ENCODE peak calls at places on chromosomes 4 and X, in six cellular contexts. Q is hepatocyte, K is IMR-90, B is ascending aorta, T is fibroblast of lung, J is WERI-Rb-1. S is an unnamed sample.

GRCh38 chrX:29024813-29025342 is 437.6 kb downstream of the IL1RAPL1 start:
- DNase-seq in K (peak; percentile 44), T (peak; percentile 31), J (no peak), Q (no peak), B (no peak), S (no peak)

GRCh38 chr4:7815562-7815961 is 124.1 kb downstream of the AFAP1 start:
- DNase-seq in B (no peak), T (peak; percentile 93), K (peak; percentile 87), Q (no peak), J (no peak), S (no peak)

GRCh38 chr4:158783775-158784174 is 14.9 kb downstream of the FNIP2 start:
- DNase-seq in K (peak; percentile 76), B (no peak), J (no peak), T (peak; percentile 27), Q (no peak), S (no peak)

GRCh38 chr4:3302164-3302785 is 9.5 kb downstream of the RGS12 start:
- DNase-seq in K (no peak), J (no peak), B (peak; percentile 57), T (peak; percentile 31), Q (no peak), S (peak; percentile 2)

GRCh38 chrX:9144643-9145290 is 110.8 kb upstream of the FAM9B start:
- DNase-seq in J (no peak), K (no peak), B (no peak), T (peak; percentile 31), Q (no peak), S (no peak)

GRCh38 chr4:158315706-158316105 is 105.4 kb downstream of the TMEM144 start:
- DNase-seq in B (no peak), K (peak; percentile 92), Q (no peak), T (peak; percentile 85), J (no peak), S (no peak)

GRCh38 chrX:10549280-10549679 is 71.1 kb downstream of the MID1 start:
- DNase-seq in J (no peak), B (no peak), Q (no peak), T (no peak), K (no peak), S (peak; percentile 83)

GRCh38 chr4:125710766-125711165 is 396.0 kb downstream of the FAT4 start:
- DNase-seq in B (no peak), T (no peak), K (no peak), J (peak; percentile 22), Q (no peak), S (no peak)

GRCh38 chr4:73848183-73848777 is 4.8 kb upstream of the PF4V1 start:
- DNase-seq in Q (no peak), J (no peak), K (no peak), T (no peak), B (no peak), S (no peak)

GRCh38 chr4:61192392-61192791 is 7.7 kb upstream of the ADGRL3 start:
- DNase-seq in B (no peak), T (no peak), K (no peak), J (no peak), Q (no peak), S (no peak)

DNA sequence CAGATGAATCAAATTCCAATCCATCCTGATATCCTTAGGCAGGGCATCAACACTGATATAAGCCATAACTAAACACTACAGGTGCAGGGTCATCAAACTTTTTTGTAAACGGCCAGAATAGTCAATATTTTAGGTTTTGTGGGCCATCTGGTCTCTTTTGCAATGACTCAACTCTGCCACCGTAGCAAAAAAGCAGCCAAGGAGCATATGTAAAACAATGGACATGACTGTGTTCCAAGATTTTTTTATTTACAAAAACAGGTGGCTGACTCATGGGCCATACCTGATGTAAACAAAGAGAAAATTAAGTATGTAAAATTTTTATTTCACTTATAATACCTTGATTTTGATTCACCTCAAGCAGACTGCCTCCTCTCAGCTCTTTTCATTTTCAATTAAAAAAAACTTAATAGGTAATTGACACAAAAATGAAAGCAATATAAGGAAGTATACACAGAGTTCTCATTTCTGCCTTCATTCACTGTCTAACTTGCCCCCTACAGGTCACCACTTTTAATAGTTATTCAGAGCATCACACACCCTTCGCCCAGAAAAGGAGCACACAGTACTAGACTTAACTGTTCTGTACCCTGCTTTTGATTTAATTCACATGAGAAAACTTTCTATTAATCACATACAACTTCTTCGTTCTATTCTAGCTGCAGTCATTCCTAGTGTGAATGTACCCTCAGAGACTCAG is 35.3 kb upstream of the GPM6B start:
- DNase-seq in J (no peak), T (no peak), K (no peak), Q (no peak), B (no peak), S (no peak)
- H3K27me3 ChIP-seq in J (peaks cover 3% of the 10 kb centered on the region), T (no peaks in the 10 kb centered on the region), K (peaks cover 7% of the 10 kb centered on the region), Q (no peaks in the 10 kb centered on the region), B (no peaks in the 10 kb centered on the region), S (no peaks in the 10 kb centered on the region)

GRCh38 chr4:165308174-165308573 is 19.3 kb upstream of the MSMO1 start:
- DNase-seq in B (no peak), J (no peak), T (peak; percentile 58), Q (no peak), K (no peak), S (no peak)
- H3K36me3 ChIP-seq in B (peaks cover 23% of the 10 kb centered on the region), J (peaks cover 4% of the 10 kb centered on the region), T (no peaks in the 10 kb centered on the region), Q (no peaks in the 10 kb centered on the region), K (peaks cover 2% of the 10 kb centered on the region), S (no peaks in the 10 kb centered on the region)

GRCh38 chrX:139803224-139803623 is 95.3 kb upstream of the MCF2 start:
- DNase-seq in J (no peak), K (no peak), Q (no peak), B (no peak), T (no peak), S (peak; percentile 5)

GRCh38 chrX:139804482-139804881 is 96.5 kb upstream of the MCF2 start:
- DNase-seq in B (no peak), K (no peak), Q (no peak), J (no peak), T (no peak), S (no peak)

GRCh38 chrX:139802048-139802447 is 94.1 kb upstream of the MCF2 start:
- DNase-seq in B (no peak), J (no peak), K (no peak), T (no peak), Q (no peak), S (no peak)

GRCh38 chrX:139798701-139799100 is 90.7 kb upstream of the MCF2 start:
- DNase-seq in Q (no peak), K (no peak), J (no peak), B (no peak), T (no peak), S (no peak)

GRCh38 chrX:139801397-139801813 is 93.4 kb upstream of the MCF2 start:
- DNase-seq in J (no peak), Q (no peak), K (no peak), B (no peak), T (no peak), S (no peak)
- H3K4me3 ChIP-seq in J (no peak overlapping the region), Q (no peak overlapping the region), K (no peak overlapping the region), B (no peak overlapping the region), T (no peak overlapping the region), S (no peak overlapping the region)

DNA sequence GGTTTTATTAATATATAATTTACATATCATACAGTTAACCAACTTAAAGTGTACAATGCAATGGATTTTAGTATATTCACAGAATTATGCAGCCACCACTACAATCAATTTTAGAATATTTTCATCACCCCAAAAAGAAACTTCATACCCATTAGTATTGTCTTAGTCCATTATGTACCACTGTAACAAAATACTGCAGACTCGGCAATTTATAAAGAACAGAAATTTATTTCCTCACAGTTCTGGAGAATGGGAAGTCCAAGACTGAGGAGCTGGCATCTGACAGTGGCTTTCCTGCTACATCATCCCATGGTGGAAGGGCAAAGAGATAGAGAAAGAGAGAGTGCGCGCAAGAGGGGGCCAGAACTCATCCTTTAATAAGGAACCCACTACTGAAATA is 8.9 kb upstream of the ZCCHC13 start:
- DNase-seq in Q (no peak), B (no peak), T (no peak), K (no peak), J (no peak), S (no peak)
- H3K27me3 ChIP-seq in Q (no peaks in the 10 kb centered on the region), B (peaks cover 6% of the 10 kb centered on the region), T (no peaks in the 10 kb centered on the region), K (peaks cover 4% of the 10 kb centered on the region), J (peaks cover 15% of the 10 kb centered on the region), S (no peaks in the 10 kb centered on the region)

GRCh38 chr4:82825425-82825824 is 26.8 kb upstream of the SCD5 start:
- DNase-seq in Q (no peak), K (no peak), B (no peak), T (no peak), J (no peak), S (no peak)
- H3K36me3 ChIP-seq in Q (peaks cover 7% of the 10 kb centered on the region), K (peaks cover 65% of the 10 kb centered on the region), B (peaks cover 90% of the 10 kb centered on the region), T (peaks cover 22% of the 10 kb centered on the region), J (peaks cover 72% of the 10 kb centered on the region), S (peaks cover 62% of the 10 kb centered on the region)

GRCh38 chrX:116930311-116930710 is 467.5 kb upstream of the CT83 start:
- DNase-seq in J (no peak), Q (no peak), B (no peak), T (no peak), K (no peak), S (no peak)
- H3K4me3 ChIP-seq in J (no peak overlapping the region), Q (no peak overlapping the region), B (no peak overlapping the region), T (no peak overlapping the region), K (no peak overlapping the region), S (no peak overlapping the region)